ENCODE peak calls at places on chromosomes 11 and 22, in six cellular contexts. One of them, this sample, is unnamed.

GRCh38 chr22:22068025-22068424 is 85.4 kb upstream of the TOP3B start:
- DNase-seq in kidney: no peak
- DNase-seq in CD4-positive, alpha-beta T cell: no peak
- DNase-seq in left ventricle myocardium inferior: no peak
- DNase-seq in neural progenitor cell: no peak
- DNase-seq in PC-3: no peak
- DNase-seq in this sample: no peak

GRCh38 chr11:6637871-6638270 is 17.7 kb downstream of the DCHS1 start:
- DNase-seq in kidney: peak; percentile 64
- DNase-seq in CD4-positive, alpha-beta T cell: no peak
- DNase-seq in left ventricle myocardium inferior: no peak
- DNase-seq in neural progenitor cell: no peak
- DNase-seq in PC-3: no peak
- DNase-seq in this sample: no peak

GRCh38 chr11:9273430-9274336 is 8.5 kb upstream of the DENND5A start:
- DNase-seq in kidney: no peak
- DNase-seq in CD4-positive, alpha-beta T cell: no peak
- DNase-seq in left ventricle myocardium inferior: no peak
- DNase-seq in neural progenitor cell: no peak
- DNase-seq in PC-3: no peak
- DNase-seq in this sample: peak; percentile 6

GRCh38 chr11:7511405-7511804 is 2.4 kb upstream of the PPFIBP2 start:
- DNase-seq in kidney: no peak
- DNase-seq in CD4-positive, alpha-beta T cell: no peak
- DNase-seq in left ventricle myocardium inferior: peak; percentile 63
- DNase-seq in neural progenitor cell: no peak
- DNase-seq in PC-3: no peak
- DNase-seq in this sample: no peak

GRCh38 chr22:39556970-39557811 is 13.4 kb upstream of the CACNA1I start:
- DNase-seq in kidney: no peak
- DNase-seq in CD4-positive, alpha-beta T cell: peak; percentile 66
- DNase-seq in left ventricle myocardium inferior: no peak
- DNase-seq in neural progenitor cell: peak; percentile 75
- DNase-seq in PC-3: no peak
- DNase-seq in this sample: no peak

GRCh38 chr11:133794205-133794604 is 51.1 kb downstream of the SPATA19 start:
- DNase-seq in kidney: no peak
- DNase-seq in CD4-positive, alpha-beta T cell: no peak
- DNase-seq in left ventricle myocardium inferior: no peak
- DNase-seq in neural progenitor cell: no peak
- DNase-seq in PC-3: no peak
- DNase-seq in this sample: no peak

GRCh38 chr11:91798240-91798639 is 426.4 kb upstream of the FAT3 start:
- DNase-seq in kidney: peak; percentile 61
- DNase-seq in CD4-positive, alpha-beta T cell: no peak
- DNase-seq in left ventricle myocardium inferior: no peak
- DNase-seq in neural progenitor cell: no peak
- DNase-seq in PC-3: no peak
- DNase-seq in this sample: no peak

GRCh38 chr11:67111261-67111660 is 7.8 kb upstream of the KDM2A start:
- DNase-seq in kidney: no peak
- DNase-seq in CD4-positive, alpha-beta T cell: no peak
- DNase-seq in left ventricle myocardium inferior: no peak
- DNase-seq in neural progenitor cell: no peak
- DNase-seq in PC-3: no peak
- DNase-seq in this sample: no peak

GRCh38 chr11:47044112-47044511 is 107.6 kb downstream of the CSTPP1 start:
- DNase-seq in kidney: no peak
- DNase-seq in CD4-positive, alpha-beta T cell: no peak
- DNase-seq in left ventricle myocardium inferior: no peak
- DNase-seq in neural progenitor cell: no peak
- DNase-seq in PC-3: no peak
- DNase-seq in this sample: no peak

GRCh38 chr11:83122766-83123165 is 34.2 kb upstream of the PCF11 start:
- DNase-seq in kidney: no peak
- DNase-seq in CD4-positive, alpha-beta T cell: no peak
- DNase-seq in left ventricle myocardium inferior: no peak
- DNase-seq in neural progenitor cell: no peak
- DNase-seq in PC-3: no peak
- DNase-seq in this sample: no peak

GRCh38 chr11:65859134-65859811 is 960 bp upstream of the MUS81 start:
- DNase-seq in kidney: peak; percentile 100
- DNase-seq in CD4-positive, alpha-beta T cell: peak; percentile 95
- DNase-seq in left ventricle myocardium inferior: peak; percentile 100
- DNase-seq in neural progenitor cell: peak; percentile 100
- DNase-seq in PC-3: peak; percentile 99
- DNase-seq in this sample: peak; percentile 100

GRCh38 chr22:22452996-22453686 is 55.4 kb downstream of the ZNF280B start:
- DNase-seq in kidney: no peak
- DNase-seq in CD4-positive, alpha-beta T cell: no peak
- DNase-seq in left ventricle myocardium inferior: no peak
- DNase-seq in neural progenitor cell: no peak
- DNase-seq in PC-3: no peak
- DNase-seq in this sample: no peak

GRCh38 chr11:134046681-134047449 is 22.0 kb upstream of the JAM3 start:
- DNase-seq in kidney: no peak
- DNase-seq in CD4-positive, alpha-beta T cell: no peak
- DNase-seq in left ventricle myocardium inferior: no peak
- DNase-seq in neural progenitor cell: no peak
- DNase-seq in PC-3: no peak
- DNase-seq in this sample: no peak

GRCh38 chr11:62402226-62402625 is 16.6 kb upstream of the SCGB1A1 start:
- DNase-seq in kidney: no peak
- DNase-seq in CD4-positive, alpha-beta T cell: peak; percentile 62
- DNase-seq in left ventricle myocardium inferior: peak; percentile 63
- DNase-seq in neural progenitor cell: no peak
- DNase-seq in PC-3: no peak
- DNase-seq in this sample: no peak

GRCh38 chr11:122633219-122633829 is 22.2 kb upstream of the UBASH3B start:
- DNase-seq in kidney: no peak
- DNase-seq in CD4-positive, alpha-beta T cell: no peak
- DNase-seq in left ventricle myocardium inferior: peak; percentile 16
- DNase-seq in neural progenitor cell: peak; percentile 73
- DNase-seq in PC-3: peak; percentile 85
- DNase-seq in this sample: peak; percentile 41

GRCh38 chr22:40374567-40374966 is 4.2 kb downstream of the SGSM3 start:
- DNase-seq in kidney: no peak
- DNase-seq in CD4-positive, alpha-beta T cell: no peak
- DNase-seq in left ventricle myocardium inferior: no peak
- DNase-seq in neural progenitor cell: no peak
- DNase-seq in PC-3: no peak
- DNase-seq in this sample: no peak

GRCh38 chr11:75773595-75774353 is 5.2 kb downstream of the DGAT2 start:
- DNase-seq in kidney: peak; percentile 55
- DNase-seq in CD4-positive, alpha-beta T cell: no peak
- DNase-seq in left ventricle myocardium inferior: no peak
- DNase-seq in neural progenitor cell: no peak
- DNase-seq in PC-3: peak; percentile 42
- DNase-seq in this sample: no peak

GRCh38 chr11:35794850-35795249 is 132.3 kb downstream of the TRIM44 start:
- DNase-seq in kidney: no peak
- DNase-seq in CD4-positive, alpha-beta T cell: no peak
- DNase-seq in left ventricle myocardium inferior: no peak
- DNase-seq in neural progenitor cell: no peak
- DNase-seq in PC-3: peak; percentile 77
- DNase-seq in this sample: no peak

GRCh38 chr22:23911318-23911980 is 17.3 kb downstream of the MIF start:
- DNase-seq in kidney: no peak
- DNase-seq in CD4-positive, alpha-beta T cell: no peak
- DNase-seq in left ventricle myocardium inferior: no peak
- DNase-seq in neural progenitor cell: no peak
- DNase-seq in PC-3: no peak
- DNase-seq in this sample: no peak

GRCh38 chr22:23913661-23914353 is 19.6 kb downstream of the MIF start:
- DNase-seq in kidney: peak; percentile 100
- DNase-seq in CD4-positive, alpha-beta T cell: peak; percentile 99
- DNase-seq in left ventricle myocardium inferior: peak; percentile 100
- DNase-seq in neural progenitor cell: peak; percentile 100
- DNase-seq in PC-3: peak; percentile 95
- DNase-seq in this sample: peak; percentile 100

GRCh38 chr22:23913306-23913660 is 19.1 kb downstream of the MIF start:
- DNase-seq in kidney: no peak
- DNase-seq in CD4-positive, alpha-beta T cell: no peak
- DNase-seq in left ventricle myocardium inferior: no peak
- DNase-seq in neural progenitor cell: no peak
- DNase-seq in PC-3: no peak
- DNase-seq in this sample: no peak

GRCh38 chr22:23912293-23912903 is 18.2 kb downstream of the MIF start:
- DNase-seq in kidney: no peak
- DNase-seq in CD4-positive, alpha-beta T cell: no peak
- DNase-seq in left ventricle myocardium inferior: no peak
- DNase-seq in neural progenitor cell: no peak
- DNase-seq in PC-3: no peak
- DNase-seq in this sample: no peak

DNA sequence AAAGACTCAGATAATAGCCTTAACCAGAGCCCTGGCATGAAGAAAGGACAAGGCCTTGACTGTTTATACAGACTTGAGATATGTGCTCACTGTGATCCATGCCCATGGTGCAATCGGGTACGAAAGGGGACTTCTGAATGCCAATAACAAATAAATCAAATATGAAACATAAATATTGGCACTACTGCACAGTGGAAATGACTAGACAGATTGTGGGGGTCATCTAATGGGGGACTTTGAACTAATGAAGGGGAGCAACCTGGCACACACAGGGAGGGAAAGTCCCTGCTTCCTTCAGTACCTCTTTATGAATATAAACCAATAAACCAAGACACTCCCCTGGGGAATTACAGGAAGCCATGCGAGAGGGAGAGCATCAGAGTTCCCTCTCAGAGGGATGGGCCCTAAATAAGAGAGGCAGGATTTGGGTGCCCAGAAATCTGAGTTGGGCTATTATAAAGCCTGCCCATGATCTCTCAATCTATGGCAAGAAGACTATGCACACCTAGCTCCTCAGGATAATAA is 21.1 kb downstream of the MIF start:
- DNase-seq in kidney: no peak
- DNase-seq in CD4-positive, alpha-beta T cell: no peak
- DNase-seq in left ventricle myocardium inferior: no peak
- DNase-seq in neural progenitor cell: no peak
- DNase-seq in PC-3: no peak
- DNase-seq in this sample: peak; percentile 8
- H3K27ac ChIP-seq in kidney: no peak overlapping the region
- H3K27ac ChIP-seq in CD4-positive, alpha-beta T cell: no peak overlapping the region
- H3K27ac ChIP-seq in left ventricle myocardium inferior: no peak overlapping the region
- H3K27ac ChIP-seq in neural progenitor cell: no peak overlapping the region
- H3K27ac ChIP-seq in PC-3: no peak overlapping the region
- H3K27ac ChIP-seq in this sample: no peak overlapping the region

GRCh38 chr11:68136866-68137265 is 15.7 kb upstream of the CHKA start:
- DNase-seq in kidney: no peak
- DNase-seq in CD4-positive, alpha-beta T cell: no peak
- DNase-seq in left ventricle myocardium inferior: no peak
- DNase-seq in neural progenitor cell: no peak
- DNase-seq in PC-3: no peak
- DNase-seq in this sample: no peak

GRCh38 chr11:68135161-68135560 is 14.0 kb upstream of the CHKA start:
- DNase-seq in kidney: no peak
- DNase-seq in CD4-positive, alpha-beta T cell: no peak
- DNase-seq in left ventricle myocardium inferior: no peak
- DNase-seq in neural progenitor cell: no peak
- DNase-seq in PC-3: no peak
- DNase-seq in this sample: no peak

GRCh38 chr11:68138256-68138655 is 17.1 kb upstream of the CHKA start:
- DNase-seq in kidney: no peak
- DNase-seq in CD4-positive, alpha-beta T cell: no peak
- DNase-seq in left ventricle myocardium inferior: no peak
- DNase-seq in neural progenitor cell: no peak
- DNase-seq in PC-3: no peak
- DNase-seq in this sample: no peak

GRCh38 chr11:68139395-68139794 is 18.2 kb upstream of the CHKA start:
- DNase-seq in kidney: no peak
- DNase-seq in CD4-positive, alpha-beta T cell: no peak
- DNase-seq in left ventricle myocardium inferior: no peak
- DNase-seq in neural progenitor cell: no peak
- DNase-seq in PC-3: no peak
- DNase-seq in this sample: no peak

GRCh38 chr11:68137833-68138232 is 16.6 kb upstream of the CHKA start:
- DNase-seq in kidney: no peak
- DNase-seq in CD4-positive, alpha-beta T cell: no peak
- DNase-seq in left ventricle myocardium inferior: no peak
- DNase-seq in neural progenitor cell: no peak
- DNase-seq in PC-3: no peak
- DNase-seq in this sample: no peak
- H3K27ac ChIP-seq in kidney: no peak overlapping the region
- H3K27ac ChIP-seq in CD4-positive, alpha-beta T cell: no peak overlapping the region
- H3K27ac ChIP-seq in left ventricle myocardium inferior: no peak overlapping the region
- H3K27ac ChIP-seq in neural progenitor cell: no peak overlapping the region
- H3K27ac ChIP-seq in PC-3: no peak overlapping the region
- H3K27ac ChIP-seq in this sample: no peak overlapping the region

GRCh38 chr11:27718853-27719574 is 18.8 kb upstream of the BDNF start:
- DNase-seq in kidney: peak; percentile 63
- DNase-seq in CD4-positive, alpha-beta T cell: no peak
- DNase-seq in left ventricle myocardium inferior: peak; percentile 22
- DNase-seq in neural progenitor cell: peak; percentile 91
- DNase-seq in PC-3: peak; percentile 47
- DNase-seq in this sample: peak; percentile 72

GRCh38 chr11:27717801-27718229 is 17.6 kb upstream of the BDNF start:
- DNase-seq in kidney: no peak
- DNase-seq in CD4-positive, alpha-beta T cell: no peak
- DNase-seq in left ventricle myocardium inferior: no peak
- DNase-seq in neural progenitor cell: peak; percentile 44
- DNase-seq in PC-3: no peak
- DNase-seq in this sample: no peak

GRCh38 chr11:27717377-27717776 is 17.1 kb upstream of the BDNF start:
- DNase-seq in kidney: no peak
- DNase-seq in CD4-positive, alpha-beta T cell: no peak
- DNase-seq in left ventricle myocardium inferior: no peak
- DNase-seq in neural progenitor cell: no peak
- DNase-seq in PC-3: peak; percentile 50
- DNase-seq in this sample: no peak

GRCh38 chr11:27719575-27719925 is 19.3 kb upstream of the BDNF start:
- DNase-seq in kidney: no peak
- DNase-seq in CD4-positive, alpha-beta T cell: no peak
- DNase-seq in left ventricle myocardium inferior: no peak
- DNase-seq in neural progenitor cell: no peak
- DNase-seq in PC-3: no peak
- DNase-seq in this sample: no peak

GRCh38 chr11:27718346-27718852 is 18.1 kb upstream of the BDNF start:
- DNase-seq in kidney: no peak
- DNase-seq in CD4-positive, alpha-beta T cell: no peak
- DNase-seq in left ventricle myocardium inferior: no peak
- DNase-seq in neural progenitor cell: peak; percentile 91
- DNase-seq in PC-3: peak; percentile 79
- DNase-seq in this sample: peak; percentile 87
- H3K27ac ChIP-seq in kidney: no peak overlapping the region
- H3K27ac ChIP-seq in CD4-positive, alpha-beta T cell: no peak overlapping the region
- H3K27ac ChIP-seq in left ventricle myocardium inferior: no peak overlapping the region
- H3K27ac ChIP-seq in neural progenitor cell: peak overlapping the region; percentile 72
- H3K27ac ChIP-seq in PC-3: peak overlapping the region; percentile 69
- H3K27ac ChIP-seq in this sample: peak overlapping the region; percentile 76

DNA sequence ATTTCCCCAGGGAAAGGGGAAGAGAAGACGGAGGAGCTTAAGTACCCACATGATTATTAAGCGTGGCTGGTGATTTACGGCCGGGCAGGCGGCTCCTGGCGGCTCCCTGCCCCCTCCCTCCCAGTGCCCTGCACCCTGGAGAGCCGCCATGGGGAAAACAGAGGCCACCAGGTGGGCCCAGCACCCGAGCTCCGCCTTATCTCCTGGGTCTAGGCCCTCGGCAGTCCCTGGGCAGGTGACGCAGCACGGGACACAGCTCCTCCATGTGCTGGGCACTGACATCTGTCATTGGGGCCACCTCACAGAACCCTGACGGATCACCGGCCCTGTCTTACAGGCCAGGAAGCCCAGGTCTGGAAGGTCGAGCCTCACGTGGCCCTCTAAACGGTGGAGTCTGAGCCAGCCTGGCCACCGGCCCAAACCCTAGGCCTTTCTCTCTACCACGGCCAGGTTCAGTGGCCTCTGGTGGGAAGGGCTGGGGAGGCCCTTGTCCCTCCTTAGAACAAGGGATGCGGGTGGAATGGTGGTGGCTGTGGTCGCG is 60.2 kb upstream of the PPARA start:
- DNase-seq in kidney: peak; percentile 82
- DNase-seq in CD4-positive, alpha-beta T cell: no peak
- DNase-seq in left ventricle myocardium inferior: peak; percentile 60
- DNase-seq in neural progenitor cell: no peak
- DNase-seq in PC-3: no peak
- DNase-seq in this sample: no peak
- H3K27ac ChIP-seq in kidney: peak overlapping the region; percentile 94
- H3K27ac ChIP-seq in CD4-positive, alpha-beta T cell: no peak overlapping the region
- H3K27ac ChIP-seq in left ventricle myocardium inferior: peak overlapping the region; percentile 100
- H3K27ac ChIP-seq in neural progenitor cell: no peak overlapping the region
- H3K27ac ChIP-seq in PC-3: peak overlapping the region; percentile 99
- H3K27ac ChIP-seq in this sample: no peak overlapping the region

This sample was measured in H9.